ENCODE peak calls at places on chromosome 13, in four cellular contexts. F, D, P and X are unnamed samples.

GRCh38 chr13:42392706-42393572 is 121.0 kb downstream of the AKAP11 start:
- DNase-seq in F (no peak), D (no peak), P (no peak), X (no peak)

GRCh38 chr13:31372454-31372853 is 172.7 kb downstream of the B3GLCT start:
- DNase-seq in F (no peak), D (no peak), P (no peak), X (no peak)

GRCh38 chr13:67772807-67773453 is 542.8 kb upstream of the PCDH9 start:
- DNase-seq in F (no peak), D (no peak), P (no peak), X (no peak)

GRCh38 chr13:64675256-64675892 is 2554.8 kb downstream of the PCDH9 start:
- DNase-seq in F (no peak), D (peak; percentile 32), P (no peak), X (peak; percentile 4)

GRCh38 chr13:41222259-41222852 is 28.0 kb upstream of the KBTBD7 start:
- DNase-seq in F (peak; percentile 62), D (peak; percentile 50), P (peak; percentile 62), X (peak; percentile 18)

GRCh38 chr13:98965325-98965724 is 12.5 kb downstream of the DOCK9 start:
- DNase-seq in F (no peak), D (no peak), P (no peak), X (no peak)

GRCh38 chr13:59746291-59746962 is 417.3 kb downstream of the DIAPH3 start:
- DNase-seq in F (no peak), D (no peak), P (no peak), X (no peak)

GRCh38 chr13:97043302-97043701 is 49.0 kb upstream of the OXGR1 start:
- DNase-seq in F (no peak), D (no peak), P (no peak), X (no peak)

GRCh38 chr13:21256351-21256761 is 79.9 kb downstream of the MRPL57 start:
- DNase-seq in F (no peak), D (no peak), P (no peak), X (no peak)

GRCh38 chr13:45850020-45850613 is 1.4 kb downstream of the SIAH3 start:
- DNase-seq in F (peak; percentile 42), D (no peak), P (peak; percentile 58), X (no peak)

GRCh38 chr13:21683034-21683733 is 12.3 kb downstream of the FGF9 start:
- DNase-seq in F (no peak), D (no peak), P (no peak), X (no peak)

GRCh38 chr13:28527629-28528028 is 32.7 kb upstream of the FLT1 start:
- DNase-seq in F (no peak), D (no peak), P (no peak), X (no peak)

GRCh38 chr13:33678906-33679657 is 138.9 kb upstream of the RFC3 start:
- DNase-seq in F (no peak), D (peak; percentile 97), P (no peak), X (no peak)

GRCh38 chr13:42170029-42170428 is 101.9 kb upstream of the AKAP11 start:
- DNase-seq in F (no peak), D (no peak), P (peak; percentile 59), X (no peak)

GRCh38 chr13:110716235-110716505 is 2.7 kb downstream of the ING1 start:
- DNase-seq in F (no peak), D (peak; percentile 24), P (no peak), X (no peak)

GRCh38 chr13:98172570-98173405 is 4.3 kb downstream of the RNF113B start:
- DNase-seq in F (peak; percentile 61), D (no peak), P (no peak), X (peak; percentile 23)

GRCh38 chr13:78940444-78940843 is 281.5 kb upstream of the OBI1 start:
- DNase-seq in F (no peak), D (no peak), P (no peak), X (no peak)
- TF ChIP-seq JUND in F (no peak), D (no peak), P (no peak), X (no peak)

GRCh38 chr13:82458169-82458568 is 1424.1 kb downstream of the SLITRK1 start:
- DNase-seq in F (no peak), D (no peak), P (no peak), X (no peak)
- TF ChIP-seq JUND in F (no peak), D (no peak), P (no peak), X (no peak)

GRCh38 chr13:49452725-49453457 is 8.8 kb downstream of the SETDB2 start:
- DNase-seq in F (no peak), D (no peak), P (no peak), X (no peak)

GRCh38 chr13:49453465-49453864 is 9.4 kb downstream of the SETDB2 start:
- DNase-seq in F (no peak), D (no peak), P (no peak), X (no peak)

GRCh38 chr13:49455016-49455398 is 10.9 kb downstream of the SETDB2 start:
- DNase-seq in F (no peak), D (no peak), P (no peak), X (no peak)

GRCh38 chr13:49456156-49456555 is 12.1 kb downstream of the SETDB2 start:
- DNase-seq in F (no peak), D (no peak), P (no peak), X (no peak)

GRCh38 chr13:49454388-49455015 is 10.4 kb downstream of the SETDB2 start:
- DNase-seq in F (no peak), D (no peak), P (no peak), X (no peak)
- TF ChIP-seq JUND in F (no peak), D (no peak), P (no peak), X (no peak)

GRCh38 chr13:27440408-27440807 is 10.0 kb downstream of the MTIF3 start:
- DNase-seq in F (no peak), D (no peak), P (no peak), X (no peak)

GRCh38 chr13:27442071-27442647 is 8.2 kb downstream of the MTIF3 start:
- DNase-seq in F (no peak), D (no peak), P (no peak), X (no peak)

GRCh38 chr13:27446986-27447583 is 3.3 kb downstream of the MTIF3 start:
- DNase-seq in F (no peak), D (no peak), P (no peak), X (no peak)

GRCh38 chr13:27448308-27448707 is 2.1 kb downstream of the MTIF3 start:
- DNase-seq in F (no peak), D (no peak), P (no peak), X (no peak)

DNA sequence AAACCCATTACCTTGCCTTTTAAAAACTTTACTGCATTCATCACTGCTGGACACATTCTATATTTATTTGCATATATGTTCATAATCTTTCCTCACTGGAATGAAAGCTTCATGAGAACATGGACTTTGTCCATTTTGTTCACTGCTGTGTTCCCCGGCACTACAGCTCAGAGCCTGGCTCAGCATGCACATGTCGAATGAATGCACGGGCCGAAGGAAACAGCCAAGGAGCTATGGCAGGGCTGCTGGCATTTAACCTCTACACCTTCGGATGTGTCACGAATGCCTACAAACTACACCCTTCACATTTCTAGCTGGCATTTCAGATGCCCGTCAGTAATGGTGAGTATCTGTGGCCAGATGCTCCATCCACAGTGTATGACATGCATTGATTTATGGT is 7.6 kb downstream of the MTIF3 start:
- DNase-seq in F (no peak), D (no peak), P (no peak), X (no peak)
- TF ChIP-seq JUND in F (no peak), D (no peak), P (no peak), X (no peak)

DNA sequence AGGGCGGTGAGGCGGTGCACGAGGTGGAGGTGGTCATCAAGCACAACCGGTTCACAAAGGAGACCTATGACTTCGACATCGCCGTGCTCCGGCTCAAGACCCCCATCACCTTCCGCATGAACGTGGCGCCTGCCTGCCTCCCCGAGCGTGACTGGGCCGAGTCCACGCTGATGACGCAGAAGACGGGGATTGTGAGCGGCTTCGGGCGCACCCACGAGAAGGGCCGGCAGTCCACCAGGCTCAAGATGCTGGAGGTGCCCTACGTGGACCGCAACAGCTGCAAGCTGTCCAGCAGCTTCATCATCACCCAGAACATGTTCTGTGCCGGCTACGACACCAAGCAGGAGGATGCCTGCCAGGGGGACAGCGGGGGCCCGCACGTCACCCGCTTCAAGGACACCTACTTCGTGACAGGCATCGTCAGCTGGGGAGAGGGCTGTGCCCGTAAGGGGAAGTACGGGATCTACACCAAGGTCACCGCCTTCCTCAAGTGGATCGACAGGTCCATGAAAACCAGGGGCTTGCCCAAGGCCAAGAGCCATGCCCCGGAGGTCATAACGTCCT is 9.4 kb upstream of the PROZ start:
- DNase-seq in F (no peak), D (no peak), P (peak; percentile 43), X (no peak)
- TF ChIP-seq JUND in F (no peak), D (no peak), P (no peak), X (no peak)

GRCh38 chr13:103833453-103833852 is 767.2 kb upstream of the SLC10A2 start:
- DNase-seq in F (no peak), D (no peak), P (no peak), X (no peak)
- TF ChIP-seq JUND in F (no peak), D (no peak), P (no peak), X (no peak)

GRCh38 chr13:80599765-80600164 is 258.8 kb upstream of the SPRY2 start:
- DNase-seq in F (no peak), D (no peak), P (no peak), X (no peak)
- TF ChIP-seq JUND in F (no peak), D (no peak), P (no peak), X (no peak)

GRCh38 chr13:40060318-40061007 is 405.0 kb downstream of the COG6 start:
- DNase-seq in F (no peak), D (no peak), P (no peak), X (no peak)
- TF ChIP-seq JUND in F (peak; percentile 28), D (no peak), P (no peak), X (no peak)